ENCODE peak calls at places on chromosome 5, in six cellular contexts. Z, A, W, H, S and O are unnamed samples.
A peak's percentile ranks its signal among the peaks of the same experiment; 100 is the strongest.

GRCh38 chr5:179115307-179115706 is 55.1 kb downstream of the ZNF354C start:
- DNase-seq in Z (no peak), S (no peak), W (no peak), H (no peak), A (no peak), O (no peak)

GRCh38 chr5:133763744-133764143 is 151.4 kb upstream of the FSTL4 start:
- DNase-seq in S (no peak), A (no peak), Z (no peak), H (no peak), W (peak; percentile 13), O (no peak)

GRCh38 chr5:91306497-91306896 is 76.6 kb downstream of the ARRDC3 start:
- DNase-seq in A (no peak), W (no peak), Z (no peak), S (no peak), H (no peak), O (no peak)

GRCh38 chr5:74490814-74491213 is 149.7 kb downstream of the ENC1 start:
- DNase-seq in W (no peak), S (peak; percentile 88), H (no peak), A (no peak), Z (no peak), O (no peak)

GRCh38 chr5:141514330-141515111 is 25.6 kb downstream of the PCDHGC5 start:
- DNase-seq in Z (no peak), S (no peak), W (peak; percentile 28), H (no peak), A (no peak), O (no peak)

GRCh38 chr5:138824924-138825863 is 49.9 kb downstream of the LRRTM2 start:
- DNase-seq in Z (peak; percentile 38), A (peak; percentile 33), W (peak; percentile 58), S (no peak), H (peak; percentile 7), O (peak; percentile 40)

GRCh38 chr5:143495124-143495523 is 91.6 kb upstream of the NR3C1 start:
- DNase-seq in A (peak; percentile 17), H (peak; percentile 56), S (no peak), Z (no peak), W (no peak), O (peak; percentile 34)

GRCh38 chr5:64958757-64959391 is 190.1 kb downstream of the CWC27 start:
- DNase-seq in W (peak; percentile 43), A (no peak), H (peak; percentile 11), Z (no peak), S (no peak), O (peak; percentile 33)

GRCh38 chr5:62178258-62178657 is 127.7 kb upstream of the KIF2A start:
- DNase-seq in Z (no peak), W (no peak), A (no peak), S (no peak), H (no peak), O (no peak)

GRCh38 chr5:173903396-173904140 is 15.4 kb downstream of the CPEB4 start:
- DNase-seq in Z (no peak), W (no peak), S (no peak), A (no peak), H (no peak), O (no peak)
- H3K4me3 ChIP-seq in Z (no peak overlapping the region), W (no peak overlapping the region), S (peak overlapping the region; percentile 56), A (no peak overlapping the region), H (no peak overlapping the region), O (no peak overlapping the region)

GRCh38 chr5:95667678-95668077 is 15.1 kb downstream of the SPATA9 start:
- DNase-seq in S (no peak), A (no peak), Z (no peak), W (no peak), H (no peak), O (no peak)

GRCh38 chr5:95667219-95667618 is 15.6 kb downstream of the SPATA9 start:
- DNase-seq in H (no peak), S (no peak), A (no peak), Z (no peak), W (no peak), O (no peak)

GRCh38 chr5:95662946-95663345 is 16.4 kb downstream of the RFESD start:
- DNase-seq in A (no peak), H (no peak), S (no peak), Z (no peak), W (no peak), O (no peak)

GRCh38 chr5:95668216-95668615 is 14.6 kb downstream of the SPATA9 start:
- DNase-seq in Z (no peak), W (peak; percentile 46), A (no peak), H (no peak), S (no peak), O (no peak)

GRCh38 chr5:95664204-95664786 is 17.7 kb downstream of the RFESD start:
- DNase-seq in Z (peak; percentile 23), S (peak; percentile 11), H (peak; percentile 25), A (no peak), W (peak; percentile 74), O (peak; percentile 49)
- TF ChIP-seq MYC in Z (no peak), S (no peak), H (no peak), A (no peak), W (no peak), O (no peak)

GRCh38 chr5:140194662-140195061 is 19.7 kb downstream of the CYSTM1 start:
- DNase-seq in Z (no peak), S (no peak), H (no peak), W (no peak), A (no peak), O (no peak)

GRCh38 chr5:140189977-140190867 is 15.2 kb downstream of the CYSTM1 start:
- DNase-seq in H (no peak), W (peak; percentile 82), S (no peak), A (no peak), Z (peak; percentile 33), O (no peak)

GRCh38 chr5:140189253-140189652 is 14.3 kb downstream of the CYSTM1 start:
- DNase-seq in S (no peak), A (no peak), H (no peak), Z (no peak), W (no peak), O (no peak)

GRCh38 chr5:140192715-140193428 is 17.9 kb downstream of the CYSTM1 start:
- DNase-seq in A (no peak), S (no peak), W (no peak), Z (no peak), H (no peak), O (no peak)

DNA sequence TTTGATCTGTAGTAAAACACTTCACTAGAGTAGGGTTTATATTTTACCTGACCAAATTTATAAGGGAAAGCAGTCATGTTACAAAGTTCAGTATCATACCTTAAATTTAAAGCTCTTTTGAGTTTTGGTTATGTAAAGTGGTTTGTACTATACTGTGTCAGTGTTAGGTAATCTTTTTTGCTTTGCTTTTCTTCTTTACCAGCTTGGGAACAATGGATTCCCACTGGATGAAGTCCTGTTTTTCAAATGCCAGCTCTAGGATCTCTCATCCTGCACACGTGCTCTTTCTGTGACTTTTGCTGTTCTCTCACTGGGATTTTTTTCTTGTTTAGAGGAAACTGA is 15.9 kb downstream of the CYSTM1 start:
- DNase-seq in Z (no peak), A (no peak), W (peak; percentile 41), S (no peak), H (no peak), O (no peak)
- H3K4me3 ChIP-seq in Z (no peak overlapping the region), A (no peak overlapping the region), W (no peak overlapping the region), S (no peak overlapping the region), H (no peak overlapping the region), O (no peak overlapping the region)

GRCh38 chr5:84791730-84792129 is 407.1 kb upstream of the EDIL3 start:
- DNase-seq in H (no peak), Z (no peak), S (no peak), A (no peak), W (no peak), O (no peak)
- TF ChIP-seq MYC in H (no peak), Z (no peak), S (no peak), A (no peak), W (no peak), O (no peak)

DNA sequence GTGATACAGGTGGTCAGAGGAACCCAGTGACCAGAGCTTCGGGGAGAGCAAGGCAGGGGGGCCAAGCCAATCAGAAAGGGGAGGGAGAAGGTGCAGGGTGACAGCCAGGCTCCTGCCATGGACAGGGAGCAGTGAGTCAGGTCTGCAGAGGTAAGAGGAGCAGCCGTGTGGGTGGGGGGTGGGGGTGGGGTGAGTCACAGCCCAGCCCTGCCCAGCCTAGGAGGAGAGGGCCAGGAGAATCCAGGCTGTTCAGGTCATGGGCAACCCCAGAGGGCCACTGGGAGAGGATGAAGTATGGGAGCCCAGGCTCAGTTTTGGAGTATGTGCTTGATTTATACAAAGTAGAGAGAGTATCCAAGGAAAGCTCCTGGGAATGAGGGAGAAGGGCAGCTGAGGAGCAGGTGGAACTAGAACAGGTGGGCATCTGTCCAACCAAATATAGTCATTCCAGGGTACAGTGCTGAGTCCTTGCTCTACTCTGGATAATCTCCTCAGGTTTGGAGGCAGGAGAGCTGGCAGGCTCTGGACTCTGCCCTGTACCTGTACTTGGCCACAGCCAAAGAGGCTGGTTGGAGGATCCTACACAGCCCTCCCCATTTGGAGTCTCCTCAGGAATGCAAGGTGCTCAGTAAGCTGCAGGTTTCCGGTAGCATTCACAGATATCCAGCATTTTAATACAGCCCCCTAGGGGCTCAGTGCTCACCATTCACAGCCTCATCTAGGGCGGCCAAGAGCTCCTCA is 1.6 kb downstream of the HBEGF start:
- DNase-seq in Z (peak; percentile 76), A (peak; percentile 61), H (no peak), W (no peak), S (no peak), O (peak; percentile 49)
- H3K4me3 ChIP-seq in Z (no peak overlapping the region), A (peak overlapping the region; percentile 75), H (no peak overlapping the region), W (peak overlapping the region; percentile 81), S (no peak overlapping the region), O (peak overlapping the region; percentile 88)